ENCODE peak calls at places on chromosomes 3 and 15, in eight cellular contexts. N, K, Y, T, Z, A, X and R are unnamed samples.

GRCh38 chr3:116141724-116142123 is 303.6 kb downstream of the LSAMP start:
- DNase-seq in Y (no peak), K (no peak), T (no peak), A (no peak), X (no peak), Z (no peak), N (no peak), R (no peak)

GRCh38 chr15:53218996-53219580 is 429.0 kb upstream of the ONECUT1 start:
- DNase-seq in A (no peak), Z (no peak), Y (no peak), N (no peak), X (no peak), T (no peak), K (no peak), R (no peak)

GRCh38 chr15:68641376-68641775 is 62.6 kb downstream of the CORO2B start:
- DNase-seq in Y (no peak), Z (no peak), A (no peak), N (no peak), T (no peak), K (no peak), X (no peak), R (no peak)

GRCh38 chr15:55775316-55775715 is 32.4 kb upstream of the PRTG start:
- DNase-seq in K (no peak), Z (no peak), Y (no peak), N (peak; percentile 99), X (no peak), A (no peak), T (no peak), R (no peak)

GRCh38 chr15:78540135-78540954 is at the start of gene PSMA4:
- DNase-seq in A (peak; percentile 94), N (peak; percentile 93), X (peak; percentile 95), Z (peak; percentile 82), T (peak; percentile 91), K (peak; percentile 41), Y (peak; percentile 97), R (peak; percentile 29)

GRCh38 chr15:42623951-42624350 is 48.5 kb downstream of the STARD9 start:
- DNase-seq in X (no peak), A (no peak), N (no peak), K (no peak), T (no peak), Y (no peak), Z (no peak), R (no peak)

GRCh38 chr3:158780795-158781590 is 20.9 kb upstream of the MFSD1 start:
- DNase-seq in N (no peak), K (no peak), Z (no peak), X (no peak), T (no peak), A (peak; percentile 57), Y (no peak), R (no peak)

GRCh38 chr3:44000586-44000985 is 241.1 kb upstream of the TOPAZ1 start:
- DNase-seq in Z (peak; percentile 49), A (no peak), N (no peak), X (peak; percentile 53), K (no peak), Y (no peak), T (no peak), R (no peak)